ENCODE peak calls at places on chromosomes 1 and 21, in ten cellular contexts. One of them, this sample, is unnamed. For H3K4me1, the result is how much of the 10 kb centered on the place peaks cover.

GRCh38 chr1:119702384-119702783 is 9.3 kb upstream of the PHGDH start:
- DNase-seq in colonic mucosa: no peak
- DNase-seq in PC-3: peak
- DNase-seq in MM.1S: no peak
- DNase-seq in fibroblast of lung: peak
- DNase-seq in IMR-90: peak
- DNase-seq in adipocyte: peak
- DNase-seq in GM23248: peak
- DNase-seq in Karpas-422: no peak
- DNase-seq in mesendoderm: no peak
- DNase-seq in this sample: no peak

GRCh38 chr1:54234284-54234683 is 34.3 kb downstream of the MRPL37 start:
- DNase-seq in adipocyte: no peak
- DNase-seq in mesendoderm: no peak
- DNase-seq in MM.1S: no peak
- DNase-seq in fibroblast of lung: no peak
- DNase-seq in colonic mucosa: no peak
- DNase-seq in IMR-90: no peak
- DNase-seq in Karpas-422: no peak
- DNase-seq in PC-3: no peak
- DNase-seq in GM23248: no peak
- DNase-seq in this sample: no peak

GRCh38 chr1:221829327-221830011 is 87.6 kb upstream of the DUSP10 start:
- DNase-seq in mesendoderm: no peak
- DNase-seq in GM23248: peak
- DNase-seq in Karpas-422: no peak
- DNase-seq in PC-3: peak
- DNase-seq in adipocyte: peak
- DNase-seq in MM.1S: no peak
- DNase-seq in fibroblast of lung: peak
- DNase-seq in colonic mucosa: no peak
- DNase-seq in IMR-90: peak
- DNase-seq in this sample: no peak

GRCh38 chr1:87451229-87451900 is 122.7 kb downstream of the LMO4 start:
- DNase-seq in Karpas-422: no peak
- DNase-seq in MM.1S: no peak
- DNase-seq in mesendoderm: no peak
- DNase-seq in GM23248: peak
- DNase-seq in PC-3: no peak
- DNase-seq in fibroblast of lung: peak
- DNase-seq in colonic mucosa: no peak
- DNase-seq in adipocyte: peak
- DNase-seq in IMR-90: peak
- DNase-seq in this sample: no peak

GRCh38 chr1:20899154-20899972 is 112.3 kb upstream of the HP1BP3 start:
- DNase-seq in colonic mucosa: no peak
- DNase-seq in GM23248: no peak
- DNase-seq in fibroblast of lung: no peak
- DNase-seq in mesendoderm: no peak
- DNase-seq in PC-3: peak
- DNase-seq in adipocyte: no peak
- DNase-seq in Karpas-422: no peak
- DNase-seq in IMR-90: no peak
- DNase-seq in MM.1S: no peak
- DNase-seq in this sample: no peak

GRCh38 chr1:115613767-115614166 is 28.0 kb upstream of the VANGL1 start:
- DNase-seq in mesendoderm: no peak
- DNase-seq in MM.1S: no peak
- DNase-seq in GM23248: no peak
- DNase-seq in fibroblast of lung: no peak
- DNase-seq in PC-3: no peak
- DNase-seq in Karpas-422: no peak
- DNase-seq in IMR-90: no peak
- DNase-seq in adipocyte: no peak
- DNase-seq in colonic mucosa: no peak
- DNase-seq in this sample: no peak

GRCh38 chr21:45142916-45143315 is 68.5 kb downstream of the ADARB1 start:
- DNase-seq in GM23248: peak
- DNase-seq in MM.1S: no peak
- DNase-seq in fibroblast of lung: no peak
- DNase-seq in Karpas-422: no peak
- DNase-seq in IMR-90: no peak
- DNase-seq in mesendoderm: no peak
- DNase-seq in colonic mucosa: no peak
- DNase-seq in PC-3: no peak
- DNase-seq in adipocyte: no peak
- DNase-seq in this sample: no peak

GRCh38 chr1:85078903-85079302 is 30.6 kb upstream of the MCOLN3 start:
- DNase-seq in GM23248: peak
- DNase-seq in IMR-90: peak
- DNase-seq in Karpas-422: peak
- DNase-seq in PC-3: peak
- DNase-seq in MM.1S: no peak
- DNase-seq in colonic mucosa: no peak
- DNase-seq in mesendoderm: peak
- DNase-seq in fibroblast of lung: no peak
- DNase-seq in adipocyte: peak
- DNase-seq in this sample: no peak

GRCh38 chr1:194474701-194475100 is 1288.3 kb upstream of the B3GALT2 start:
- DNase-seq in GM23248: no peak
- DNase-seq in MM.1S: no peak
- DNase-seq in adipocyte: no peak
- DNase-seq in colonic mucosa: no peak
- DNase-seq in IMR-90: no peak
- DNase-seq in Karpas-422: no peak
- DNase-seq in PC-3: no peak
- DNase-seq in fibroblast of lung: peak
- DNase-seq in mesendoderm: no peak
- DNase-seq in this sample: no peak

GRCh38 chr1:22584001-22584557 is 20.8 kb downstream of the EPHA8 start:
- DNase-seq in mesendoderm: no peak
- DNase-seq in IMR-90: no peak
- DNase-seq in fibroblast of lung: no peak
- DNase-seq in GM23248: peak
- DNase-seq in colonic mucosa: no peak
- DNase-seq in Karpas-422: no peak
- DNase-seq in adipocyte: peak
- DNase-seq in MM.1S: no peak
- DNase-seq in PC-3: no peak
- DNase-seq in this sample: no peak

GRCh38 chr1:181023265-181024057 is 791 bp upstream of the STX6 start:
- DNase-seq in MM.1S: no peak
- DNase-seq in PC-3: no peak
- DNase-seq in colonic mucosa: no peak
- DNase-seq in adipocyte: no peak
- DNase-seq in IMR-90: no peak
- DNase-seq in GM23248: no peak
- DNase-seq in fibroblast of lung: no peak
- DNase-seq in Karpas-422: peak
- DNase-seq in mesendoderm: no peak
- DNase-seq in this sample: no peak

GRCh38 chr1:168822911-168823310 is 93.9 kb upstream of the DPT start:
- DNase-seq in mesendoderm: no peak
- DNase-seq in MM.1S: no peak
- DNase-seq in PC-3: no peak
- DNase-seq in colonic mucosa: no peak
- DNase-seq in IMR-90: no peak
- DNase-seq in adipocyte: no peak
- DNase-seq in GM23248: no peak
- DNase-seq in fibroblast of lung: no peak
- DNase-seq in Karpas-422: no peak
- DNase-seq in this sample: no peak

GRCh38 chr1:33181038-33181861 is 593 bp downstream of the TRIM62 start:
- DNase-seq in fibroblast of lung: peak
- DNase-seq in mesendoderm: peak
- DNase-seq in IMR-90: peak
- DNase-seq in PC-3: peak
- DNase-seq in Karpas-422: peak
- DNase-seq in MM.1S: no peak
- DNase-seq in GM23248: peak
- DNase-seq in adipocyte: peak
- DNase-seq in colonic mucosa: peak
- DNase-seq in this sample: no peak

GRCh38 chr1:9872430-9873165 is 37.5 kb downstream of the CTNNBIP1 start:
- DNase-seq in PC-3: peak
- DNase-seq in MM.1S: no peak
- DNase-seq in GM23248: no peak
- DNase-seq in IMR-90: peak
- DNase-seq in adipocyte: no peak
- DNase-seq in Karpas-422: no peak
- DNase-seq in fibroblast of lung: peak
- DNase-seq in colonic mucosa: no peak
- DNase-seq in mesendoderm: no peak
- DNase-seq in this sample: no peak

DNA sequence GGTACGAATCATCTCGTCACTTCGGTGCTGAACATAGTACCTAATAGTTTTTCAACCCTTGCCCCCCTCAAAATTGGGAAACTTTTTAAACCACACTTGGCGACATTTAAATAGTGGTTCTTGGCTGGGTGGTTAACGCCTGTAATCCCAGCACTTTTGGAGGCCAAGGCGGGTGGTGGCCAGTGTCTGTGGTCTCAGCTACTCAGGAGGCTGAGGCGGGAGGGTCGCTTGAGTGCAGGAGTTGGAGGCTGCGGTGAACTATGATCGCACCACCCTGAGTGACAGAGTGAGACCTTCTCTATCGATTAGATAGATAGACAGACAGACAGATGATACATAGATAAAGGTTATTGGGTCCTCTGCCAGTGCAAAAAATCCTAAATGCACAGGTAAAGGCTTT is 55.5 kb upstream of the RASAL2 start:
- DNase-seq in MM.1S: peak
- DNase-seq in GM23248: no peak
- DNase-seq in IMR-90: no peak
- DNase-seq in fibroblast of lung: no peak
- DNase-seq in Karpas-422: no peak
- DNase-seq in mesendoderm: no peak
- DNase-seq in PC-3: no peak
- DNase-seq in colonic mucosa: no peak
- DNase-seq in adipocyte: no peak
- DNase-seq in this sample: no peak
- H3K4me1 ChIP-seq in MM.1S: under half
- H3K4me1 ChIP-seq in GM23248: under half
- H3K4me1 ChIP-seq in IMR-90: under half
- H3K4me1 ChIP-seq in fibroblast of lung: under half
- H3K4me1 ChIP-seq in Karpas-422: under half
- H3K4me1 ChIP-seq in mesendoderm: under half
- H3K4me1 ChIP-seq in PC-3: under half
- H3K4me1 ChIP-seq in colonic mucosa: under half
- H3K4me1 ChIP-seq in adipocyte: under half
- H3K4me1 ChIP-seq in this sample: half or more

GRCh38 chr1:8075511-8076051 is 49.5 kb upstream of the ERRFI1 start:
- DNase-seq in colonic mucosa: no peak
- DNase-seq in PC-3: peak
- DNase-seq in Karpas-422: no peak
- DNase-seq in adipocyte: peak
- DNase-seq in GM23248: peak
- DNase-seq in fibroblast of lung: peak
- DNase-seq in IMR-90: peak
- DNase-seq in mesendoderm: peak
- DNase-seq in MM.1S: no peak
- DNase-seq in this sample: no peak

GRCh38 chr1:8077120-8077573 is 51.0 kb upstream of the ERRFI1 start:
- DNase-seq in IMR-90: peak
- DNase-seq in MM.1S: no peak
- DNase-seq in mesendoderm: peak
- DNase-seq in adipocyte: peak
- DNase-seq in colonic mucosa: peak
- DNase-seq in PC-3: peak
- DNase-seq in fibroblast of lung: peak
- DNase-seq in GM23248: peak
- DNase-seq in Karpas-422: no peak
- DNase-seq in this sample: peak

GRCh38 chr1:8076171-8076570 is 50.1 kb upstream of the ERRFI1 start:
- DNase-seq in fibroblast of lung: no peak
- DNase-seq in IMR-90: no peak
- DNase-seq in MM.1S: no peak
- DNase-seq in Karpas-422: no peak
- DNase-seq in mesendoderm: no peak
- DNase-seq in adipocyte: no peak
- DNase-seq in PC-3: no peak
- DNase-seq in colonic mucosa: no peak
- DNase-seq in GM23248: no peak
- DNase-seq in this sample: no peak

GRCh38 chr1:8078176-8078671 is 52.1 kb upstream of the ERRFI1 start:
- DNase-seq in MM.1S: no peak
- DNase-seq in GM23248: peak
- DNase-seq in mesendoderm: peak
- DNase-seq in adipocyte: peak
- DNase-seq in PC-3: peak
- DNase-seq in fibroblast of lung: peak
- DNase-seq in Karpas-422: no peak
- DNase-seq in colonic mucosa: no peak
- DNase-seq in IMR-90: peak
- DNase-seq in this sample: peak

DNA sequence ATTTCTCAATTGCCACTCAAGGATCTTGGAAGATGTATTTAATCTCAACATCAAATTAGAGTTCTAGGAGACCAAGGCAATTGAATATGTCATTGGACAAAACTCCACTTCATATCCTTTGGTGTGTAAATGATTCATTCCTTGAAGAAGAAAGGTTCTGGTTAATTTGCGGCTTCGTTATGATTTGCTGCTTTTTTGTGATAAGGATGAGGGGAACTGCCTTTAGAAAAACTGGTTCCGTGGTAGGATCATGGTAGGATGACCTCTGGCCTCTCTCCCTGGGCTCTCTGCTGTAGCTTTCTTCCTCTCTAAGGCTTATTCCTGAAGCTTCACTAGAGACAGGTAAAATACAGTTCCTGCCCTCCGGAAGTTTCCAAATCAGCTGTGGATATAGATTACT is 51.5 kb upstream of the ERRFI1 start:
- DNase-seq in MM.1S: no peak
- DNase-seq in Karpas-422: no peak
- DNase-seq in mesendoderm: no peak
- DNase-seq in adipocyte: no peak
- DNase-seq in fibroblast of lung: peak
- DNase-seq in colonic mucosa: peak
- DNase-seq in IMR-90: no peak
- DNase-seq in GM23248: no peak
- DNase-seq in PC-3: no peak
- DNase-seq in this sample: no peak
- H3K9ac ChIP-seq in MM.1S: no peak
- H3K9ac ChIP-seq in Karpas-422: no peak
- H3K9ac ChIP-seq in mesendoderm: no peak
- H3K9ac ChIP-seq in adipocyte: no peak
- H3K9ac ChIP-seq in fibroblast of lung: no peak
- H3K9ac ChIP-seq in colonic mucosa: no peak
- H3K9ac ChIP-seq in IMR-90: no peak
- H3K9ac ChIP-seq in GM23248: peak
- H3K9ac ChIP-seq in PC-3: peak
- H3K9ac ChIP-seq in this sample: peak

GRCh38 chr1:3319874-3320245 is 134.6 kb upstream of the ARHGEF16 start:
- DNase-seq in fibroblast of lung: peak
- DNase-seq in IMR-90: peak
- DNase-seq in colonic mucosa: peak
- DNase-seq in mesendoderm: peak
- DNase-seq in PC-3: peak
- DNase-seq in MM.1S: peak
- DNase-seq in GM23248: peak
- DNase-seq in adipocyte: peak
- DNase-seq in Karpas-422: peak
- DNase-seq in this sample: peak
- H3K4me1 ChIP-seq in fibroblast of lung: under half
- H3K4me1 ChIP-seq in IMR-90: under half
- H3K4me1 ChIP-seq in colonic mucosa: under half
- H3K4me1 ChIP-seq in mesendoderm: under half
- H3K4me1 ChIP-seq in PC-3: under half
- H3K4me1 ChIP-seq in MM.1S: under half
- H3K4me1 ChIP-seq in GM23248: under half
- H3K4me1 ChIP-seq in adipocyte: under half
- H3K4me1 ChIP-seq in Karpas-422: under half
- H3K4me1 ChIP-seq in this sample: half or more

GRCh38 chr1:107954719-107955415 is 10.1 kb downstream of the VAV3 start:
- DNase-seq in PC-3: no peak
- DNase-seq in MM.1S: no peak
- DNase-seq in mesendoderm: no peak
- DNase-seq in Karpas-422: no peak
- DNase-seq in colonic mucosa: no peak
- DNase-seq in IMR-90: no peak
- DNase-seq in fibroblast of lung: no peak
- DNase-seq in adipocyte: no peak
- DNase-seq in GM23248: no peak
- DNase-seq in this sample: no peak
- H3K9ac ChIP-seq in PC-3: no peak
- H3K9ac ChIP-seq in MM.1S: no peak
- H3K9ac ChIP-seq in mesendoderm: no peak
- H3K9ac ChIP-seq in Karpas-422: no peak
- H3K9ac ChIP-seq in colonic mucosa: no peak
- H3K9ac ChIP-seq in IMR-90: no peak
- H3K9ac ChIP-seq in fibroblast of lung: no peak
- H3K9ac ChIP-seq in adipocyte: no peak
- H3K9ac ChIP-seq in GM23248: no peak
- H3K9ac ChIP-seq in this sample: no peak